ENCODE peak calls at places on chromosomes 13 and 19, in eight cellular contexts. W, S, G, L, E, R, T and D are unnamed samples.

GRCh38 chr13:79448413-79448812 is 32.5 kb upstream of the NDFIP2 start:
- DNase-seq in E (peak; percentile 50), L (no peak), W (no peak), G (no peak), T (no peak), R (no peak), S (no peak), D (no peak)

GRCh38 chr19:34145741-34146202 is 26.5 kb upstream of the LSM14A start:
- DNase-seq in L (peak; percentile 72), E (peak; percentile 43), W (no peak), R (peak; percentile 35), S (peak; percentile 73), T (peak; percentile 46), G (peak; percentile 30), D (peak; percentile 56)

GRCh38 chr19:38289955-38290354 is 14.1 kb upstream of the C19orf33 start:
- DNase-seq in R (no peak), L (no peak), G (no peak), E (no peak), S (no peak), T (no peak), W (no peak), D (no peak)

GRCh38 chr13:36282818-36283432 is 14.7 kb downstream of the CCDC169 start:
- DNase-seq in E (peak; percentile 51), T (no peak), W (no peak), G (no peak), R (no peak), L (peak; percentile 71), S (peak; percentile 65), D (no peak)

GRCh38 chr13:53920916-53921315 is 892.3 kb downstream of the OLFM4 start:
- DNase-seq in W (peak; percentile 28), T (no peak), R (no peak), S (no peak), G (no peak), L (no peak), E (no peak), D (no peak)

GRCh38 chr13:21326155-21327030 is 132.7 kb downstream of the ZDHHC20 start:
- DNase-seq in W (peak; percentile 40), T (no peak), R (no peak), L (peak; percentile 32), G (no peak), S (peak; percentile 54), E (peak; percentile 57), D (no peak)

GRCh38 chr13:46032341-46032740 is 20.2 kb downstream of the ZC3H13 start:
- DNase-seq in L (peak; percentile 12), S (peak; percentile 14), E (no peak), T (no peak), R (no peak), G (no peak), W (no peak), D (no peak)

GRCh38 chr13:37640499-37640898 is 41.9 kb upstream of the POSTN start:
- DNase-seq in E (peak; percentile 66), G (no peak), W (no peak), R (no peak), L (peak; percentile 91), T (no peak), S (peak; percentile 94), D (peak; percentile 1)

GRCh38 chr13:20121154-20121515 is 39.7 kb downstream of the GJA3 start:
- DNase-seq in W (no peak), L (no peak), S (peak; percentile 24), G (no peak), E (no peak), T (no peak), R (no peak), D (no peak)

DNA sequence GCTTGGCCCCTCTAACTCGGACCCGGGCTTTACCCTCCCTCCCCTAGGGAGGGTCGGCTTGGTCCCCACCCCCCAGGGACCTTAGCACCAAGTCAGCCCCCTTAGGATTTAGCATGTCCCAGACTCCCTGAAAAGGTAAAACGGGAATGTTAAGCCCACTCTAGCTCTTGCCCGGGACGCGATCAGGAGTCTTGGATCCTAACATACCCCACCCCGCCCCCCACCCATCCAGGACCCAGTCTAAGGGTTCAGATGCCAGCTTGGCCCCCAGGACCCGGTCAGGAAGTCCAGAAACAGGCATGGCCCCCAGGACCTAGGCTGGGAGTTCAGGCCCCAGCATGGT is 437 bp downstream of the EPOR start:
- DNase-seq in L (no peak), E (no peak), G (no peak), T (no peak), W (no peak), R (no peak), S (no peak), D (no peak)
- H3K4me3 ChIP-seq in L (peak overlapping the region; percentile 65), E (peak overlapping the region; percentile 14), G (no peak overlapping the region), T (peak overlapping the region; percentile 58), W (peak overlapping the region; percentile 38), R (no peak overlapping the region), S (peak overlapping the region; percentile 37), D (no peak overlapping the region)

GRCh38 chr19:952049-952679 is 26.3 kb downstream of the ARID3A start:
- DNase-seq in W (no peak), S (no peak), G (no peak), E (no peak), R (no peak), T (no peak), L (no peak), D (no peak)
- H3K4me3 ChIP-seq in W (no peak overlapping the region), S (no peak overlapping the region), G (no peak overlapping the region), E (no peak overlapping the region), R (no peak overlapping the region), T (no peak overlapping the region), L (no peak overlapping the region), D (no peak overlapping the region)

GRCh38 chr19:15199652-15200574 is 882 bp downstream of the NOTCH3 start:
- DNase-seq in W (no peak), E (peak; percentile 47), G (no peak), L (peak; percentile 31), R (no peak), S (no peak), T (no peak), D (no peak)
- H3K4me3 ChIP-seq in W (peak overlapping the region; percentile 59), E (peak overlapping the region; percentile 93), G (peak overlapping the region; percentile 37), L (peak overlapping the region; percentile 79), R (no peak overlapping the region), S (peak overlapping the region; percentile 62), T (peak overlapping the region; percentile 57), D (peak overlapping the region; percentile 75)

DNA sequence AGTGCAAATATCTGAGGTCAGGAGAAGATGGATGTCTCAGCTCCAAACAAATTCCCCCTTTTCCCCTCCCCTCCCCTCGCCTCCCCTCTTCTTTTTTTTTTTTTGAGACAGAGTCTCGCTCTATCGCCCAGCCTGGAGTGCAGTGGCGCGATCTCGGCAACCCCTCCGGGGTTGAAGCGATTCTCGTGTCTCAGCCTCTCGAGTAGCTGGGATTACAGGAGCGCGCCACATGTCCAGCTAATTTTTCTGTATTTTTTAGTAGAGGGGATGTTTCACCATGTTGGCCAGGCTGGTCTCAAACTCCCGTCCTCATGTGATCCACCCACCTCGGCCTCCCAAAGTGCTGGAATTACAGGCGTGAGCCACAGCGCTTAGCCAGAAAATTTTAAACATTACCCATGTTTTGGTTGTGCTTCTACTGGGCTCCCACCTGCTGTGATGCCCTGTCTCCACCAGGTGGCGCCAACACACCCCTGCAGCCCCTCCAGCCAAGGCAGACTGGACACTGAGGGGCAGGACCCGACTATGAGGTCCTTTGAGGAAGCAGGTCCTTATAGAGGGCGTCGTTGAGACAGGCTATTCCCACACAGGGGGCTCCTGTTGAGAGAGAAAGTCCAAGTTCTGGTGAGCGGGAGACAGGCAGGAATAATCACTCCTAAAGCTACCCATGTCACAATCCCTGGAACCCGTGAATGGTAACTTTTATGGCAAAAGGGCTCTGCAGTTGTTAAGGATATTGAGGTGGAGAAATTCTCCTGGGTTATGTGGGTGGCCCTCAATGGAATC is 6.3 kb downstream of the ERICH4 start:
- DNase-seq in T (peak; percentile 82), G (peak; percentile 57), E (peak; percentile 37), S (peak; percentile 73), W (peak; percentile 74), L (peak; percentile 78), R (peak; percentile 63), D (no peak)
- H3K4me3 ChIP-seq in T (peak overlapping the region; percentile 41), G (peak overlapping the region; percentile 27), E (no peak overlapping the region), S (peak overlapping the region; percentile 32), W (no peak overlapping the region), L (peak overlapping the region; percentile 29), R (no peak overlapping the region), D (peak overlapping the region; percentile 33)

GRCh38 chr13:99296270-99296865 is 10.8 kb downstream of the GPR183 start:
- DNase-seq in W (no peak), S (peak; percentile 49), G (no peak), L (no peak), E (no peak), T (no peak), R (no peak), D (no peak)
- H3K4me3 ChIP-seq in W (no peak overlapping the region), S (no peak overlapping the region), G (peak overlapping the region; percentile 31), L (no peak overlapping the region), E (no peak overlapping the region), T (no peak overlapping the region), R (peak overlapping the region; percentile 96), D (no peak overlapping the region)

GRCh38 chr19:35510626-35510964 is 2.9 kb downstream of the DMKN start:
- DNase-seq in R (no peak), L (no peak), W (no peak), E (no peak), G (no peak), T (no peak), S (no peak), D (no peak)
- H3K4me3 ChIP-seq in R (no peak overlapping the region), L (no peak overlapping the region), W (no peak overlapping the region), E (peak overlapping the region; percentile 52), G (peak overlapping the region; percentile 56), T (peak overlapping the region; percentile 45), S (no peak overlapping the region), D (no peak overlapping the region)

DNA sequence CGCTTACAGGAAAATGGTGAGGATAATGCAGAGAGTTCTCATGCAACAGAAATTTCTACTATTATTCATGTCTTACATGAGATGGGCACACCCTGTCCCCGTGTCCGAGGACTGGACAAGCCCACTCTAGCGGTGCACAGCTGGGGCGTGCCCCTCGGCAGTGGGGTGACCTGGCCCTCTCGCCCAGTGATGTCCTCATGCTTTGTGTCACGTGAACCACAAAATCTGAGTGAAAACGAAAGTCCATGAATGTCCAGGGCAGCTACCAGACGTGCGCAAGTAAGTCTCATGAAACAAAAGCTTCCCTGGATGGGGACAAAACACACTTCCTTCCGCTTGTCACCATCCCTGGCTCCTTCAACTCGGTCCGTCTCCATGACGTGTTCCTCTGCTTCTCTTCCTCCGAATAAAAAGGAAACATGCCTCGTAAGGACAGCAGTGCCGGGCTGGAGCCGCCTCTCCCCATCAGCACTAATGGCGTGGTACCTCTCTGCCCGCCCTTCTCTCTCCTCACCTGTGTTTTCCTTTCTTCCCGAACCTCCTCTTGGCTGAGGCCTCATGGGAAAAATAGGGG is 45.6 kb downstream of the ANKRD10 start:
- DNase-seq in S (no peak), E (no peak), R (no peak), W (no peak), G (no peak), T (peak; percentile 61), L (no peak), D (no peak)
- H3K4me3 ChIP-seq in S (peak overlapping the region; percentile 56), E (no peak overlapping the region), R (no peak overlapping the region), W (peak overlapping the region; percentile 12), G (no peak overlapping the region), T (peak overlapping the region; percentile 51), L (peak overlapping the region; percentile 44), D (no peak overlapping the region)